ENCODE peak calls at places on chromosomes 6 and 20, in four cellular contexts. D is GM03348; S is left colon; O is stimulated activated CD4-positive, alpha-beta T cell treated with anti-CD3 and anti-CD28 coated beads, Interleukin-12 subunit alpha, Interleukin-12 subunit beta, amount 100 ng/mL, for 24 hours. M is an unnamed sample.

GRCh38 chr6:12557760-12558159 is 158.8 kb upstream of the PHACTR1 start:
- DNase-seq in D (no peak), S (no peak), O (no peak), M (no peak)

GRCh38 chr6:1917628-1918371 is 308.1 kb downstream of the FOXC1 start:
- DNase-seq in D (peak; percentile 61), S (no peak), O (peak; percentile 16), M (no peak)

GRCh38 chr20:57613481-57613921 is 6.7 kb downstream of the ZBP1 start:
- DNase-seq in D (no peak), S (no peak), O (no peak), M (no peak)

GRCh38 chr6:138264372-138264880 is 46.1 kb upstream of the PBOV1 start:
- DNase-seq in D (no peak), S (no peak), O (no peak), M (no peak)

GRCh38 chr20:35497780-35498189 is 31.7 kb downstream of the C20orf173 start:
- DNase-seq in D (no peak), S (peak; percentile 28), O (no peak), M (no peak)

GRCh38 chr6:52310932-52311331 is 26.4 kb upstream of the MCM3 start:
- DNase-seq in D (no peak), S (no peak), O (no peak), M (no peak)

GRCh38 chr6:133973109-133973971 is 20.3 kb downstream of the TBPL1 start:
- DNase-seq in D (peak; percentile 64), S (no peak), O (no peak), M (peak; percentile 64)

GRCh38 chr20:48705208-48706115 is 122.3 kb downstream of the PREX1 start:
- DNase-seq in D (no peak), S (no peak), O (no peak), M (no peak)

GRCh38 chr6:149059557-149059956 is 258.0 kb upstream of the TAB2 start:
- DNase-seq in D (no peak), S (no peak), O (no peak), M (no peak)

GRCh38 chr20:881051-881820 is 34.9 kb downstream of the ANGPT4 start:
- DNase-seq in D (peak; percentile 55), S (no peak), O (no peak), M (no peak)

GRCh38 chr20:53943522-53944291 is 126.7 kb downstream of the BCAS1 start:
- DNase-seq in D (peak; percentile 63), S (peak; percentile 40), O (no peak), M (peak; percentile 40)

GRCh38 chr6:152893187-152893586 is 89.7 kb downstream of the FBXO5 start:
- DNase-seq in D (no peak), S (no peak), O (no peak), M (no peak)

GRCh38 chr6:20013485-20013884 is 176.3 kb downstream of the ID4 start:
- DNase-seq in D (no peak), S (no peak), O (no peak), M (no peak)

GRCh38 chr6:157558049-157558448 is 177.1 kb downstream of the ZDHHC14 start:
- DNase-seq in D (no peak), S (no peak), O (no peak), M (no peak)

GRCh38 chr6:52376763-52377162 is 14.8 kb downstream of the PAQR8 start:
- DNase-seq in D (no peak), S (no peak), O (no peak), M (no peak)

GRCh38 chr6:20706293-20707165 is 172.3 kb downstream of the CDKAL1 start:
- DNase-seq in D (no peak), S (no peak), O (no peak), M (peak; percentile 97)

GRCh38 chr20:23532533-23532932 is 35.8 kb downstream of the CST9L start:
- DNase-seq in D (no peak), S (no peak), O (no peak), M (no peak)

GRCh38 chr6:127118505-127119360 is at the start of gene RSPO3:
- DNase-seq in D (peak; percentile 55), S (peak; percentile 11), O (no peak), M (peak; percentile 33)

GRCh38 chr20:37649635-37650244 is 44.1 kb upstream of the CTNNBL1 start:
- DNase-seq in D (no peak), S (no peak), O (no peak), M (no peak)

GRCh38 chr6:136846046-136846445 is 23.7 kb downstream of the PEX7 start:
- DNase-seq in D (peak; percentile 50), S (peak; percentile 53), O (no peak), M (peak; percentile 63)

GRCh38 chr20:36784900-36785299 is 11.3 kb upstream of the DSN1 start:
- DNase-seq in D (no peak), S (no peak), O (no peak), M (no peak)

GRCh38 chr6:34414999-34415858 is 10.6 kb downstream of the RPS10 start:
- DNase-seq in D (peak; percentile 78), S (peak; percentile 61), O (no peak), M (peak; percentile 70)

GRCh38 chr6:100553243-100553642 is 88.5 kb upstream of the SIM1 start:
- DNase-seq in D (no peak), S (no peak), O (no peak), M (peak; percentile 16)

GRCh38 chr6:43913388-43914271 is 143.6 kb downstream of the VEGFA start:
- DNase-seq in D (peak; percentile 27), S (peak; percentile 48), O (no peak), M (no peak)

GRCh38 chr6:102812242-102812641 is 1418.7 kb downstream of the GRIK2 start:
- DNase-seq in D (no peak), S (no peak), O (no peak), M (no peak)

GRCh38 chr20:56715309-56715708 is 86.2 kb downstream of the TFAP2C start:
- DNase-seq in D (no peak), S (no peak), O (no peak), M (no peak)

GRCh38 chr20:35387334-35387733 is 24.4 kb downstream of the UQCC1 start:
- DNase-seq in D (peak; percentile 30), S (no peak), O (no peak), M (no peak)

M was measured in NCI-H82.